ENCODE peak calls at places on chromosomes 12 and 14, in six cellular contexts. O, T, R, I, B and Y are unnamed samples.

GRCh38 chr12:10395390-10395998 is 5.7 kb upstream of the KLRK1 start:
- DNase-seq in R (peak), B (peak), I (no peak), O (no peak), T (no peak), Y (no peak)

GRCh38 chr12:95611676-95612309 is 60.5 kb upstream of the USP44 start:
- DNase-seq in R (no peak), I (no peak), T (no peak), B (peak), O (no peak), Y (no peak)

GRCh38 chr12:68403296-68403695 is 71.1 kb upstream of the MDM1 start:
- DNase-seq in R (no peak), I (no peak), T (no peak), O (no peak), B (no peak), Y (no peak)

GRCh38 chr12:1644113-1644512 is 15.1 kb downstream of the WNT5B start:
- DNase-seq in T (no peak), B (no peak), R (no peak), O (no peak), I (no peak), Y (no peak)

GRCh38 chr14:102500190-102500661 is 9.3 kb downstream of the ANKRD9 start:
- DNase-seq in T (no peak), O (no peak), B (peak), I (no peak), R (peak), Y (no peak)

GRCh38 chr12:111359231-111359913 is 9.5 kb downstream of the PHETA1 start:
- DNase-seq in R (no peak), T (peak), I (no peak), B (no peak), O (no peak), Y (no peak)

GRCh38 chr12:77354766-77355362 is 289.5 kb upstream of the E2F7 start:
- DNase-seq in R (no peak), T (no peak), B (no peak), I (no peak), O (no peak), Y (no peak)

GRCh38 chr14:96843137-96843536 is 46.0 kb downstream of the VRK1 start:
- DNase-seq in T (no peak), I (no peak), B (no peak), R (no peak), O (no peak), Y (no peak)

GRCh38 chr12:74449872-74450271 is 87.8 kb upstream of the ATXN7L3B start:
- DNase-seq in O (no peak), R (peak), T (no peak), I (no peak), B (no peak), Y (no peak)

GRCh38 chr12:115440438-115440837 is 756.5 kb upstream of the TBX3 start:
- DNase-seq in T (no peak), I (peak), B (peak), R (no peak), O (no peak), Y (no peak)

GRCh38 chr12:117100251-117100650 is 1.0 kb upstream of the TESC start:
- DNase-seq in I (no peak), O (no peak), R (no peak), B (peak), T (no peak), Y (no peak)

GRCh38 chr12:538731-539539 is 79.2 kb downstream of the B4GALNT3 start:
- DNase-seq in O (no peak), T (no peak), I (no peak), B (no peak), R (peak), Y (peak)

GRCh38 chr12:6278439-6279255 is 31.8 kb upstream of the PLEKHG6 start:
- DNase-seq in R (no peak), T (peak), I (peak), B (peak), O (peak), Y (peak)

GRCh38 chr12:124928095-124928911 is 13.9 kb upstream of the UBC start:
- DNase-seq in B (no peak), R (peak), I (no peak), O (no peak), T (peak), Y (no peak)

GRCh38 chr12:54173066-54173726 is 15.6 kb downstream of the SMUG1 start:
- DNase-seq in I (peak), B (peak), R (no peak), T (peak), O (no peak), Y (no peak)

GRCh38 chr14:32709072-32709471 is 229.6 kb upstream of the NPAS3 start:
- DNase-seq in R (no peak), I (no peak), O (no peak), T (no peak), B (peak), Y (no peak)

GRCh38 chr12:109461049-109461845 is 15.9 kb downstream of the KCTD10 start:
- DNase-seq in R (no peak), T (no peak), I (peak), B (peak), O (no peak), Y (no peak)

GRCh38 chr12:51977320-51977753 is 25.8 kb downstream of the ACVR1B start:
- DNase-seq in O (no peak), B (no peak), R (no peak), I (no peak), T (no peak), Y (no peak)

GRCh38 chr12:118299791-118300460 is 72.8 kb downstream of the TAOK3 start:
- DNase-seq in O (peak), T (no peak), I (peak), B (no peak), R (no peak), Y (peak)

GRCh38 chr12:10982244-10982643 is 4.5 kb downstream of the TAS2R50 start:
- DNase-seq in T (no peak), I (no peak), R (no peak), B (no peak), O (no peak), Y (no peak)

GRCh38 chr12:124548854-124549378 is 18.5 kb downstream of the NCOR2 start:
- DNase-seq in O (no peak), B (peak), R (no peak), I (no peak), T (peak), Y (no peak)

GRCh38 chr14:21385170-21385904 is 1.5 kb upstream of the SUPT16H start:
- DNase-seq in I (no peak), R (no peak), O (no peak), B (no peak), T (no peak), Y (no peak)

GRCh38 chr14:99902925-99903324 is 109.7 kb downstream of the EML1 start:
- DNase-seq in B (no peak), R (no peak), O (no peak), I (no peak), T (no peak), Y (no peak)

GRCh38 chr14:24146978-24147760 is at the start of gene RNF31:
- DNase-seq in R (peak), I (peak), T (peak), O (peak), B (peak), Y (peak)

GRCh38 chr12:46300906-46301305 is 32.1 kb upstream of the SLC38A1 start:
- DNase-seq in B (no peak), I (no peak), R (no peak), O (no peak), T (no peak), Y (peak)

GRCh38 chr12:51972849-51973273 is 21.4 kb downstream of the ACVR1B start:
- DNase-seq in I (no peak), B (peak), T (peak), O (no peak), R (no peak), Y (peak)

GRCh38 chr12:613996-614726 is 49.1 kb downstream of the NINJ2 start:
- DNase-seq in O (peak), R (no peak), B (no peak), I (no peak), T (peak), Y (peak)

GRCh38 chr12:103884316-103884715 is 43.3 kb upstream of the NT5DC3 start:
- DNase-seq in R (no peak), T (no peak), I (peak), B (peak), O (no peak), Y (peak)

GRCh38 chr12:94267530-94267877 is 119.1 kb downstream of the PLXNC1 start:
- DNase-seq in B (no peak), O (no peak), R (no peak), I (no peak), T (no peak), Y (no peak)

GRCh38 chr14:53217283-53217994 is 64.3 kb upstream of the DDHD1 start:
- DNase-seq in O (peak), I (peak), B (peak), T (peak), R (no peak), Y (peak)

GRCh38 chr12:64733857-64734256 is 25.3 kb downstream of the GNS start:
- DNase-seq in I (no peak), R (peak), T (no peak), B (no peak), O (no peak), Y (peak)

GRCh38 chr14:69531135-69531534 is 43.5 kb downstream of the CCDC177 start:
- DNase-seq in B (no peak), R (no peak), T (no peak), I (no peak), O (no peak), Y (no peak)

GRCh38 chr12:442235-442884 is 17.4 kb upstream of the B4GALNT3 start:
- DNase-seq in B (peak), O (peak), I (peak), R (no peak), T (peak), Y (peak)

GRCh38 chr12:30533518-30533917 is 162.2 kb downstream of the IPO8 start:
- DNase-seq in T (no peak), I (no peak), B (no peak), O (no peak), R (no peak), Y (no peak)

GRCh38 chr12:28290262-28290661 is 100.0 kb downstream of the CCDC91 start:
- DNase-seq in B (no peak), O (no peak), I (no peak), T (no peak), R (no peak), Y (no peak)

GRCh38 chr12:17954788-17955187 is 135.2 kb downstream of the RERGL start:
- DNase-seq in T (no peak), I (no peak), B (no peak), R (no peak), O (no peak), Y (no peak)